ENCODE peak calls at places on chromosomes 5 and 9, in ten cellular contexts. K is activated naive CD8-positive, alpha-beta T cell treated with anti-CD3 and anti-CD28 coated beads, Interleukin-2, amount 50 U/mL, for 24 hours; Q is SK-MEL-5; D is iris pigment epithelial cell; A is foreskin fibroblast; L is NCI-H1694 treated with DMSO at 0.1 percent for 48 hours; U is stimulated activated CD8-positive, alpha-beta memory T cell treated with anti-CD3 and anti-CD28 coated beads, Interleukin-7, amount 100 ng/mL, for 48 hours; C is aorta; V is NCI-H1092; B is naive thymus-derived CD8-positive, alpha-beta T cell. H is an unnamed sample.
A peak's percentile ranks its signal among the peaks of the same experiment; 100 is the strongest.

GRCh38 chr9:126705311-126705766 is 91.6 kb downstream of the LMX1B start:
- DNase-seq in K (peak; percentile 88), Q (peak; percentile 83), D (peak; percentile 56), A (peak; percentile 45), L (peak; percentile 41), U (peak; percentile 61), C (peak; percentile 81), V (peak; percentile 42), B (peak; percentile 86), H (peak; percentile 87)

GRCh38 chr5:110590187-110590586 is 136.3 kb downstream of the TMEM232 start:
- DNase-seq in K (no peak), Q (peak; percentile 62), D (peak; percentile 22), A (no peak), L (peak; percentile 6), U (no peak), C (no peak), V (no peak), B (no peak), H (no peak)

GRCh38 chr5:141513627-141514329 is 24.9 kb downstream of the PCDHGC5 start:
- DNase-seq in K (peak; percentile 73), Q (no peak), D (peak; percentile 87), A (peak; percentile 93), L (peak; percentile 89), U (peak; percentile 55), C (peak; percentile 93), V (peak; percentile 23), B (peak; percentile 41), H (peak; percentile 85)

GRCh38 chr5:167485395-167485794 is 806.0 kb upstream of the WWC1 start:
- DNase-seq in K (no peak), Q (no peak), D (peak; percentile 7), A (no peak), L (no peak), U (no peak), C (no peak), V (no peak), B (no peak), H (no peak)

GRCh38 chr5:172766287-172767104 is 4.5 kb downstream of the DUSP1 start:
- DNase-seq in K (no peak), Q (peak; percentile 72), D (peak; percentile 91), A (peak; percentile 84), L (no peak), U (no peak), C (peak; percentile 92), V (no peak), B (peak; percentile 63), H (no peak)

GRCh38 chr5:74945561-74946165 is 79.5 kb upstream of the FAM169A start:
- DNase-seq in K (peak; percentile 27), Q (no peak), D (no peak), A (no peak), L (no peak), U (peak; percentile 18), C (no peak), V (no peak), B (no peak), H (no peak)

GRCh38 chr9:134253596-134254205 is 72.6 kb upstream of the RXRA start:
- DNase-seq in K (no peak), Q (no peak), D (peak; percentile 8), A (peak; percentile 33), L (no peak), U (no peak), C (no peak), V (no peak), B (no peak), H (no peak)

GRCh38 chr5:180516440-180516839 is 22.3 kb downstream of the CNOT6 start:
- DNase-seq in K (no peak), Q (no peak), D (no peak), A (no peak), L (no peak), U (no peak), C (no peak), V (no peak), B (no peak), H (no peak)

GRCh38 chr9:72256912-72257311 is 107.7 kb downstream of the GDA start:
- DNase-seq in K (no peak), Q (no peak), D (no peak), A (no peak), L (no peak), U (no peak), C (no peak), V (no peak), B (no peak), H (peak; percentile 59)

GRCh38 chr9:116278326-116278725 is 124.7 kb downstream of the PAPPA start:
- DNase-seq in K (no peak), Q (no peak), D (no peak), A (no peak), L (no peak), U (no peak), C (no peak), V (no peak), B (no peak), H (no peak)

GRCh38 chr5:158739941-158740340 is 359.8 kb downstream of the EBF1 start:
- DNase-seq in K (no peak), Q (no peak), D (no peak), A (no peak), L (no peak), U (no peak), C (no peak), V (no peak), B (no peak), H (no peak)

GRCh38 chr5:1392261-1392660 is 47.4 kb upstream of the CLPTM1L start:
- DNase-seq in K (no peak), Q (no peak), D (no peak), A (no peak), L (no peak), U (no peak), C (no peak), V (no peak), B (no peak), H (no peak)

GRCh38 chr9:114551750-114552685 is 35.6 kb upstream of the ATP6V1G1 start:
- DNase-seq in K (no peak), Q (peak; percentile 98), D (peak; percentile 96), A (peak; percentile 91), L (no peak), U (no peak), C (peak; percentile 75), V (no peak), B (no peak), H (no peak)

GRCh38 chr5:128669803-128670202 is 131.8 kb upstream of the FBN2 start:
- DNase-seq in K (no peak), Q (no peak), D (peak; percentile 64), A (peak; percentile 35), L (no peak), U (no peak), C (no peak), V (no peak), B (no peak), H (no peak)

GRCh38 chr9:133706651-133707050 is 31.5 kb downstream of the SARDH start:
- DNase-seq in K (no peak), Q (no peak), D (no peak), A (no peak), L (no peak), U (no peak), C (peak; percentile 33), V (no peak), B (no peak), H (no peak)

GRCh38 chr9:12876872-12877271 is 102.1 kb downstream of the LURAP1L start:
- DNase-seq in K (no peak), Q (no peak), D (no peak), A (no peak), L (no peak), U (no peak), C (no peak), V (no peak), B (no peak), H (no peak)

GRCh38 chr5:10249948-10250803 is at the start of gene CCT5:
- DNase-seq in K (peak; percentile 89), Q (peak; percentile 100), D (peak; percentile 99), A (peak; percentile 96), L (peak; percentile 99), U (peak; percentile 71), C (peak; percentile 96), V (peak; percentile 94), B (peak; percentile 96), H (peak; percentile 93)

GRCh38 chr9:111815200-111816070 is 20.7 kb upstream of the SHOC1 start:
- DNase-seq in K (no peak), Q (peak; percentile 91), D (no peak), A (no peak), L (no peak), U (no peak), C (no peak), V (no peak), B (no peak), H (no peak)

GRCh38 chr5:108079754-108080153 is 302.1 kb downstream of the FBXL17 start:
- DNase-seq in K (no peak), Q (peak; percentile 26), D (peak; percentile 10), A (no peak), L (no peak), U (no peak), C (no peak), V (no peak), B (no peak), H (no peak)

GRCh38 chr5:149325166-149325735 is 20.0 kb upstream of the GRPEL2 start:
- DNase-seq in K (no peak), Q (no peak), D (peak; percentile 56), A (no peak), L (no peak), U (no peak), C (no peak), V (no peak), B (no peak), H (no peak)

GRCh38 chr9:108703414-108703813 is 152.4 kb downstream of the ACTL7B start:
- DNase-seq in K (no peak), Q (no peak), D (no peak), A (no peak), L (no peak), U (no peak), C (no peak), V (no peak), B (no peak), H (no peak)

GRCh38 chr9:26163931-26164330 is 485.7 kb upstream of the TUSC1 start:
- DNase-seq in K (no peak), Q (no peak), D (peak; percentile 28), A (peak; percentile 38), L (no peak), U (no peak), C (no peak), V (no peak), B (no peak), H (no peak)

GRCh38 chr5:133741818-133742355 is 129.5 kb upstream of the FSTL4 start:
- DNase-seq in K (no peak), Q (no peak), D (no peak), A (no peak), L (no peak), U (no peak), C (no peak), V (no peak), B (no peak), H (no peak)

GRCh38 chr5:105878402-105878801 is 1792.3 kb downstream of the EFNA5 start:
- DNase-seq in K (no peak), Q (no peak), D (no peak), A (no peak), L (no peak), U (no peak), C (no peak), V (no peak), B (no peak), H (no peak)

GRCh38 chr5:110757118-110757729 is 18.4 kb downstream of the SLC25A46 start:
- DNase-seq in K (peak; percentile 8), Q (peak; percentile 68), D (peak; percentile 56), A (peak; percentile 23), L (peak; percentile 40), U (no peak), C (no peak), V (peak; percentile 0), B (peak; percentile 29), H (no peak)

GRCh38 chr5:121915765-121916164 is 46.0 kb upstream of the SRFBP1 start:
- DNase-seq in K (no peak), Q (no peak), D (no peak), A (no peak), L (peak; percentile 31), U (no peak), C (no peak), V (peak; percentile 70), B (no peak), H (no peak)

GRCh38 chr5:148414848-148415247 is 31.1 kb downstream of the FBXO38 start:
- DNase-seq in K (no peak), Q (no peak), D (no peak), A (no peak), L (no peak), U (no peak), C (no peak), V (no peak), B (no peak), H (no peak)

GRCh38 chr9:2117527-2117926 is 102.4 kb downstream of the SMARCA2 start:
- DNase-seq in K (no peak), Q (no peak), D (no peak), A (no peak), L (no peak), U (no peak), C (no peak), V (no peak), B (no peak), H (no peak)